ENCODE peak calls at places on chromosomes 2 and 18, in four cellular contexts. W, M, Z and L are unnamed samples. For H3K4me1, the result is how much of the 10 kb centered on the place peaks cover.

GRCh38 chr18:62754026-62754425 is 38.7 kb downstream of the PHLPP1 start:
- ATAC-seq in Z (no peak), M (no peak), W (no peak), L (no peak)

GRCh38 chr2:28173377-28173776 is 219.3 kb upstream of the FOSL2 start:
- ATAC-seq in Z (no peak), M (no peak), W (no peak), L (no peak)

GRCh38 chr2:180017764-180018163 is 10.7 kb upstream of the CWC22 start:
- ATAC-seq in Z (peak), W (no peak), M (no peak), L (peak)

GRCh38 chr2:133959066-133959465 is 294.8 kb upstream of the MGAT5 start:
- ATAC-seq in W (no peak), Z (no peak), M (peak), L (no peak)

GRCh38 chr2:239245872-239246701 is 154.7 kb downstream of the HDAC4 start:
- ATAC-seq in M (peak), Z (peak), W (peak), L (peak)

GRCh38 chr2:26011990-26012856 is 21.7 kb upstream of the RAB10 start:
- ATAC-seq in M (peak), W (peak), Z (peak), L (peak)

GRCh38 chr2:134198006-134198634 is 55.8 kb upstream of the MGAT5 start:
- ATAC-seq in W (no peak), M (no peak), Z (no peak), L (no peak)

GRCh38 chr2:28647682-28648081 is 103.9 kb upstream of the PPP1CB start:
- ATAC-seq in M (no peak), Z (peak), W (no peak), L (no peak)

GRCh38 chr2:20203072-20203471 is 21.9 kb downstream of the SDC1 start:
- ATAC-seq in W (no peak), Z (no peak), M (no peak), L (no peak)

GRCh38 chr2:241399941-241400922 is 44.1 kb downstream of the FARP2 start:
- ATAC-seq in W (no peak), Z (no peak), M (no peak), L (no peak)

GRCh38 chr2:37604716-37605115 is 66.7 kb downstream of the CDC42EP3 start:
- ATAC-seq in W (no peak), M (no peak), Z (no peak), L (no peak)

GRCh38 chr2:187658952-187659525 is 104.8 kb upstream of the TFPI start:
- ATAC-seq in Z (peak), W (no peak), M (peak), L (no peak)

GRCh38 chr2:187654535-187654934 is 100.3 kb upstream of the TFPI start:
- ATAC-seq in Z (no peak), M (no peak), W (no peak), L (no peak)

GRCh38 chr2:187656123-187656522 is 101.9 kb upstream of the TFPI start:
- ATAC-seq in W (no peak), Z (no peak), M (no peak), L (no peak)

GRCh38 chr2:187655001-187655400 is 100.8 kb upstream of the TFPI start:
- ATAC-seq in W (no peak), M (no peak), Z (no peak), L (no peak)
- H3K4me1 ChIP-seq in W (under half), M (under half), Z (under half), L (under half)

GRCh38 chr18:74217476-74218143 is 69.3 kb downstream of the TIMM21 start:
- ATAC-seq in M (no peak), W (no peak), Z (peak), L (peak)
- TF ChIP-seq POLR2A in M (no peak), W (no peak), Z (no peak), L (no peak)

DNA sequence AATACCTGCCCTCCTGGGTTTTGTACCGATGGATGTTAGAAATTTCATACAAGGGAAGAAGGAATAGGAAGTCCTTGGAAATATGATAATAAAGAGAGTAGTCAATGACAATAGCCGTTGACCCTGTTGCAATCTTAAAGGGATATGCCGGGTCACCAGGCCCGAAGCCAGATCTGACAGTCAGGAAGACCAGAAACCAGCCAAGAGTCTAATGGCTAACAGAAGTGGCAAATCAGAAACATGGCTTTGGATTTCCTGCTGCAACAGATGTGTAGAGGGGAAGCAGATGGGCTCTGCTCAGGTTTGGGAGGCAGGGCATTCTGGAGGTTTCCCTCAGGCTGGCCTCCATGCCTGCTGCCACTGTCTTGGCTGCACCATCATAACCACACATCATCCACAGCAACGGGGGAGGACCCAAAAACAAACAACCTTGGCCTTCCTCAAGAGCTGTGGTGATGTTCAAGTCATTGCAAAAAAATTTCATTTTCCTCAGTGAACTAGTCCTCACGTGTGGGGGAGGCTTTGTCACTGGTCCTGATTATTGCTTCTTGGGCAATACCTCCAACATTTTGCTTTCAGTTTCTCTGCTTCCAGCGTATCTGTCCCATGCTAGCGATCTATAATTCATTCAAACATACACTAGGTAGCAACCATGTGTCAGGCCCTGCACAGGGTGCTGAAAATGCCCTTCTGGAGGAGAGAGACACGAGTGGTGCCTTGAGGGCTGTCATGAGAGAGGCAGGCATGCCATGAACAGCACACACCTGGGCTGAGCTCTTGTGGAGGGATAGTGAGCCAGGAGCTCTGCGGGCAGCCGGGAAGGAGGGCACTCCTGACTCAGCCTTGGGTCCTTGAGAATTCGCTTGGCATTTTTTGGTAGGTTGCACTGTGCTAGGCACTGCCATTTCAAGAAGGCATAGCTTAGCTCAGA is 48.2 kb upstream of the LGALSL start:
- ATAC-seq in W (no peak), Z (peak), M (no peak), L (no peak)
- H3K4me3 ChIP-seq in W (no peak), Z (no peak), M (no peak), L (no peak)

GRCh38 chr18:7855051-7855450 is 287.9 kb downstream of the PTPRM start:
- ATAC-seq in Z (no peak), M (no peak), W (peak), L (no peak)

GRCh38 chr18:7855671-7856070 is 288.6 kb downstream of the PTPRM start:
- ATAC-seq in M (no peak), Z (no peak), W (no peak), L (no peak)

GRCh38 chr18:7857562-7857961 is 290.4 kb downstream of the PTPRM start:
- ATAC-seq in W (no peak), M (no peak), Z (no peak), L (no peak)

GRCh38 chr18:7856733-7857132 is 289.6 kb downstream of the PTPRM start:
- ATAC-seq in Z (no peak), M (peak), W (no peak), L (no peak)

DNA sequence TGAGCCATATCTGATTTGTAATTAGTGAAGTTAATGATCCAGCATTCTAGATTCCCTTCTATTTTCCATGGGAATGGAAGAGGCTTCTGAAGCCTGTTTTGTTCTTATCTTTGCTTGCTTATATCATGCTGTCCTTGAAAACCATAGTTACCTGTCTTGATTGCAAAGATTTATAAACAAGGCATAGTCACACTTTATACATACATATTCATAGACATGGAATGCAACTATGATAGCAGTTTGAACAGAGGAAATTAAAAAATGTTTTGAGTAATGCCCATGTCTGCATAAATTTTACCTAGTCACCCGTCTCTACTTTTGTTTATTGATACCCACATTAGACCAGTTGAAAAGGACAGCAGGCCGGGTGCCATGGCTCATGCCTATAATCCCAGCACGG is 289.0 kb downstream of the PTPRM start:
- ATAC-seq in Z (no peak), M (no peak), W (no peak), L (no peak)
- H3K4me1 ChIP-seq in Z (under half), M (under half), W (under half), L (under half)

GRCh38 chr2:190982263-190983034 is 31.5 kb downstream of the STAT1 start:
- ATAC-seq in W (no peak), M (no peak), Z (no peak), L (no peak)
- TF ChIP-seq POLR2A in W (no peak), M (no peak), Z (no peak), L (no peak)

GRCh38 chr2:101753720-101754490 is 56.4 kb downstream of the MAP4K4 start:
- ATAC-seq in W (no peak), M (no peak), Z (no peak), L (no peak)
- H3K4me3 ChIP-seq in W (no peak), M (no peak), Z (no peak), L (no peak)

GRCh38 chr2:110860620-110861019 is 128.2 kb downstream of the ACOXL start:
- ATAC-seq in Z (no peak), M (no peak), W (no peak), L (no peak)
- H3K4me1 ChIP-seq in Z (under half), M (under half), W (under half), L (under half)

GRCh38 chr18:79950440-79951341 is 762 bp downstream of the SLC66A2 start:
- ATAC-seq in Z (peak), W (peak), M (peak), L (peak)
- TF ChIP-seq POLR2A in Z (no peak), W (no peak), M (no peak), L (no peak)

DNA sequence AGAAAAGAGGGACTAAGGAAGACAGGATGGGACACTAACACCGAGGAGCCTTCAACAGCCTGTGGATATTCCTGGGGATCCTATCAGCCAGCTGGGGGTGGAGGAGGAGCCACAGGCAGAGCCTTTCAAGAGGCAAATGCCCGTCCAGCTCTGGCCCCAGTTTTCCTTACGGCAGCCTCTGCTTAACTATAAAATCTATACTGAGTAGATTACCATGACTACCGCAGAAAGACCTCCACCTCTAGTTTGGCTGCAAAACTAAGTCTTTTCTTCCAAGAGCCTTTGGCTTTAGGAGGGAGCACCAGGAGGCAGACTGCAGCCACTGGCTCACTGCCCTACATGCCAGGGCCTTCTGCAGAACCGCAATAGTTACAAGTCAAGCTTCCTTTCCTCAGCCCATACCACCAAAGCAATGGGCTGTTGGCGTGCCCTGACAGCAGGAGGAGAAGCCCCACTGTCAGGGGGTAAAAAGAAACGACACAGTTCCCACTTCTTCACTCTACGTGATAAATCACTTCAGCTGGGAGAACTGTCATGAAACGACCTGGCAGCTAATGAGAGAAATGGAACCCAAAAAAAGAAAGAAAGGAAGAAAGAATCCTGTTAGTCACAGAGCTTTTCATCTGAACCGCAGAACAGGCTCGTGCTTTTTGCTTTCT is 25.1 kb upstream of the CREB1 start:
- ATAC-seq in W (peak), Z (no peak), M (no peak), L (no peak)
- H3K4me3 ChIP-seq in W (no peak), Z (no peak), M (no peak), L (no peak)